ENCODE peak calls at places on chromosomes 4 and X, in four cellular contexts. R, P, F and M are unnamed samples.

GRCh38 chr4:183118585-183118984 is 19.5 kb downstream of the WWC2 start:
- DNase-seq in R (no peak), F (peak; percentile 93), P (peak; percentile 70), M (no peak)

GRCh38 chr4:80097395-80098177 is 24.6 kb upstream of the ANTXR2 start:
- DNase-seq in P (no peak), R (peak; percentile 30), F (no peak), M (no peak)

GRCh38 chr4:176436500-176436973 is 116.8 kb downstream of the SPCS3 start:
- DNase-seq in R (no peak), F (no peak), P (peak; percentile 91), M (no peak)

GRCh38 chrX:11756354-11757318 is 1.4 kb upstream of the MSL3 start:
- DNase-seq in F (peak; percentile 15), P (peak; percentile 22), R (no peak), M (no peak)

GRCh38 chr4:112766422-112766821 is 129.5 kb downstream of the LARP7 start:
- DNase-seq in R (no peak), P (peak; percentile 23), F (peak; percentile 36), M (no peak)

GRCh38 chrX:48025561-48025960 is 18.8 kb downstream of the SPACA5 start:
- DNase-seq in P (peak; percentile 48), F (peak; percentile 43), R (no peak), M (peak; percentile 55)

GRCh38 chr4:158010346-158010745 is 162.5 kb downstream of the GASK1B start:
- DNase-seq in R (no peak), P (no peak), F (no peak), M (no peak)

GRCh38 chr4:1403177-1403583 is 3.1 kb downstream of the NKX1-1 start:
- DNase-seq in R (no peak), F (no peak), P (no peak), M (peak; percentile 11)

GRCh38 chr4:17232575-17233253 is 279.2 kb downstream of the QDPR start:
- DNase-seq in F (no peak), R (no peak), P (no peak), M (peak; percentile 21)

GRCh38 chr4:118865091-118865708 is 23.5 kb upstream of the SYNPO2 start:
- DNase-seq in F (peak; percentile 65), P (peak; percentile 79), R (no peak), M (peak; percentile 44)

GRCh38 chr4:23811045-23811620 is 78.7 kb downstream of the PPARGC1A start:
- DNase-seq in P (no peak), R (no peak), F (no peak), M (no peak)

GRCh38 chr4:10201356-10202223 is 85.0 kb upstream of the WDR1 start:
- DNase-seq in F (no peak), P (no peak), R (no peak), M (no peak)

GRCh38 chr4:154928640-154929257 is 147.7 kb downstream of the RBM46 start:
- DNase-seq in R (no peak), P (peak; percentile 63), F (peak; percentile 39), M (no peak)

GRCh38 chrX:30504309-30504708 is 73.3 kb downstream of the TASL start:
- DNase-seq in R (no peak), F (peak; percentile 22), P (peak; percentile 32), M (no peak)